ENCODE peak calls at places on chromosomes 13 and 19, in five cellular contexts. One of them, this sample, is unnamed.

GRCh38 chr19:36213793-36214387 is 575 bp downstream of the ZNF565 start:
- DNase-seq in prostate gland: peak; percentile 6
- DNase-seq in tibial nerve: peak; percentile 27
- DNase-seq in stomach: no peak
- DNase-seq in lower leg skin: peak; percentile 19
- DNase-seq in this sample: no peak

GRCh38 chr13:18943273-18943672 is 238.4 kb downstream of the TUBA3C start:
- DNase-seq in stomach: no peak
- DNase-seq in tibial nerve: no peak
- DNase-seq in lower leg skin: no peak
- DNase-seq in prostate gland: no peak
- DNase-seq in this sample: no peak

GRCh38 chr19:17687857-17688784 is at the start of gene UNC13A:
- DNase-seq in tibial nerve: no peak
- DNase-seq in prostate gland: no peak
- DNase-seq in stomach: peak; percentile 37
- DNase-seq in lower leg skin: no peak
- DNase-seq in this sample: peak; percentile 39

GRCh38 chr19:30802424-30803013 is 430.3 kb downstream of the ZNF536 start:
- DNase-seq in tibial nerve: no peak
- DNase-seq in lower leg skin: no peak
- DNase-seq in stomach: no peak
- DNase-seq in prostate gland: no peak
- DNase-seq in this sample: no peak

GRCh38 chr13:23696610-23697009 is 126.4 kb downstream of the TNFRSF19 start:
- DNase-seq in tibial nerve: no peak
- DNase-seq in lower leg skin: no peak
- DNase-seq in prostate gland: no peak
- DNase-seq in stomach: no peak
- DNase-seq in this sample: no peak

GRCh38 chr19:1317274-1317673 is 31.6 kb downstream of the EFNA2 start:
- DNase-seq in tibial nerve: no peak
- DNase-seq in stomach: no peak
- DNase-seq in lower leg skin: no peak
- DNase-seq in prostate gland: no peak
- DNase-seq in this sample: no peak

GRCh38 chr13:100208596-100208995 is 119.7 kb downstream of the PCCA start:
- DNase-seq in stomach: no peak
- DNase-seq in lower leg skin: no peak
- DNase-seq in tibial nerve: no peak
- DNase-seq in prostate gland: no peak
- DNase-seq in this sample: no peak

GRCh38 chr19:19606021-19606420 is 12.5 kb downstream of the PBX4 start:
- DNase-seq in lower leg skin: no peak
- DNase-seq in stomach: peak; percentile 55
- DNase-seq in tibial nerve: no peak
- DNase-seq in prostate gland: no peak
- DNase-seq in this sample: no peak

GRCh38 chr13:60398949-60399589 is 2.0 kb downstream of the TDRD3 start:
- DNase-seq in stomach: peak; percentile 30
- DNase-seq in prostate gland: no peak
- DNase-seq in lower leg skin: no peak
- DNase-seq in tibial nerve: no peak
- DNase-seq in this sample: no peak

GRCh38 chr19:50203281-50204080 is at the start of gene MYH14:
- DNase-seq in prostate gland: peak; percentile 97
- DNase-seq in stomach: peak; percentile 96
- DNase-seq in lower leg skin: peak; percentile 63
- DNase-seq in tibial nerve: peak; percentile 57
- DNase-seq in this sample: peak; percentile 72

DNA sequence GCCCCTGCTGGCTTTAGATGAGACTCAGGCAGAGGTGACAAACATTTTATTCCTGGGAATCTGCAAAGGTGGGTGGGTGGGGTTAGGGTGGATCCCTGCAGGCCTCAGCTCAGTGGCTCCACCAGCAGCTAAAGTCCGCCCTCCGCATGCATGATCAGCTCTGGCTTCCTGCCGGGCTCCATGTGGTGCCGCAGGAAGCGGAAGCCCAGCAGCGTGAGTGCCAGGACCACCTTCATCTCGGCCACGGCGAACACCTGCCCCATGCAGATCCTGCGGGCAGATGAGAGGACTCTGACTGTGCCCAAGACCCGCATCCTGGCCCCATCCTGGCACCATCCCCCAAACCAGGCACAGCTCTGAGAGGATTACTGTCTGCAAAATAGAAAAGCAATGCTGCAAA is 26.3 kb downstream of the CYP4F2 start:
- DNase-seq in prostate gland: no peak
- DNase-seq in stomach: no peak
- DNase-seq in tibial nerve: no peak
- DNase-seq in lower leg skin: no peak
- DNase-seq in this sample: no peak
- TF ChIP-seq POLR2A in prostate gland: no peak
- TF ChIP-seq POLR2A in stomach: no peak
- TF ChIP-seq POLR2A in tibial nerve: no peak
- TF ChIP-seq POLR2A in lower leg skin: no peak
- TF ChIP-seq POLR2A in this sample: no peak

GRCh38 chr13:46321494-46322225 is 65.4 kb downstream of the RUBCNL start:
- DNase-seq in prostate gland: peak; percentile 36
- DNase-seq in lower leg skin: peak; percentile 45
- DNase-seq in tibial nerve: peak; percentile 61
- DNase-seq in stomach: peak; percentile 64
- DNase-seq in this sample: no peak
- H3K4me3 ChIP-seq in prostate gland: no peak overlapping the region
- H3K4me3 ChIP-seq in lower leg skin: no peak overlapping the region
- H3K4me3 ChIP-seq in tibial nerve: no peak overlapping the region
- H3K4me3 ChIP-seq in stomach: no peak overlapping the region
- H3K4me3 ChIP-seq in this sample: no peak overlapping the region

GRCh38 chr19:41395355-41395754 is 1.8 kb downstream of the EXOSC5 start:
- DNase-seq in lower leg skin: no peak
- DNase-seq in prostate gland: no peak
- DNase-seq in tibial nerve: no peak
- DNase-seq in stomach: no peak
- DNase-seq in this sample: no peak
- TF ChIP-seq POLR2A in lower leg skin: no peak
- TF ChIP-seq POLR2A in prostate gland: no peak
- TF ChIP-seq POLR2A in tibial nerve: no peak
- TF ChIP-seq POLR2A in stomach: no peak
- TF ChIP-seq POLR2A in this sample: no peak

GRCh38 chr13:48009298-48009697 is 8.2 kb upstream of the SUCLA2 start:
- DNase-seq in tibial nerve: no peak
- DNase-seq in lower leg skin: no peak
- DNase-seq in prostate gland: no peak
- DNase-seq in stomach: no peak
- DNase-seq in this sample: no peak
- H3K4me3 ChIP-seq in tibial nerve: no peak overlapping the region
- H3K4me3 ChIP-seq in lower leg skin: no peak overlapping the region
- H3K4me3 ChIP-seq in prostate gland: no peak overlapping the region
- H3K4me3 ChIP-seq in stomach: no peak overlapping the region
- H3K4me3 ChIP-seq in this sample: no peak overlapping the region

DNA sequence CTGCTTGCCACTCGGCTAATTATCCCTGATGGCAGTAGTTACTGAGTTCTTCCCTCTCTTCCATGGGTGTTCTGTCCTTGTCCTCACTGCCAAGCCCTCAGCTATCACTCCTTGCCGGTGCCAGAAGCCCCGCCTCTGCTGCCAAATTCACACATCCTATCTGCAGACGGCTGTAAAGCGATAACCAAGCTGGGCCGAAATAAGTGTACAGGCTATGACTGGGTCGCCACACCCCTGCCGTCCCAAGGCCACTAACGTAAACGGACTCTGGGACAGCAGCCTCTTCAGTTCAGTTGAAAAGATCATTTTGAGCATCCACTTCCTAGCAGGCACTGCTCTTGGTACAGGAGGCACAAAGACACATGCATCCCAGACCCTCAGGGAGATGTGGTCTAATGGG is 13.3 kb downstream of the SLC7A1 start:
- DNase-seq in prostate gland: no peak
- DNase-seq in tibial nerve: no peak
- DNase-seq in lower leg skin: no peak
- DNase-seq in stomach: no peak
- DNase-seq in this sample: no peak
- TF ChIP-seq POLR2A in prostate gland: no peak
- TF ChIP-seq POLR2A in tibial nerve: no peak
- TF ChIP-seq POLR2A in lower leg skin: no peak
- TF ChIP-seq POLR2A in stomach: no peak
- TF ChIP-seq POLR2A in this sample: no peak